ENCODE peak calls at places on chromosomes 4 and X, in eight cellular contexts. A is ACHN, B is GM19239, W is AG20443, Z is kidney epithelial cell, T is skeletal muscle cell, G is suprapubic skin, N is natural killer cell. U is an unnamed sample.

GRCh38 chrX:53340852-53341645 is 59.7 kb upstream of the IQSEC2 start:
- DNase-seq in B (no peak), G (no peak), T (no peak), N (no peak), Z (no peak), A (no peak), W (no peak), U (no peak)

GRCh38 chr4:168631241-168632151 is 134.6 kb downstream of the PALLD start:
- DNase-seq in N (no peak), A (peak), Z (no peak), G (peak), W (peak), B (no peak), T (peak), U (peak)

GRCh38 chr4:5715357-5715756 is 4.4 kb downstream of the EVC start:
- DNase-seq in T (no peak), N (no peak), B (no peak), A (no peak), G (no peak), Z (no peak), W (no peak), U (no peak)

GRCh38 chr4:68606240-68606639 is 30.1 kb upstream of the UGT2B17 start:
- DNase-seq in T (no peak), Z (no peak), G (no peak), N (no peak), A (no peak), B (no peak), W (no peak), U (no peak)

GRCh38 chrX:121641560-121641959 is 594.1 kb downstream of the GLUD2 start:
- DNase-seq in W (peak), Z (no peak), G (no peak), B (no peak), T (peak), A (peak), N (no peak), U (no peak)

GRCh38 chr4:145320269-145320668 is 139.9 kb upstream of the OTUD4 start:
- DNase-seq in B (no peak), G (no peak), A (no peak), W (peak), N (no peak), T (no peak), Z (no peak), U (no peak)

GRCh38 chr4:158015241-158015640 is 157.6 kb downstream of the GASK1B start:
- DNase-seq in N (no peak), G (no peak), B (no peak), A (peak), T (no peak), W (peak), Z (no peak), U (no peak)

GRCh38 chrX:3160771-3161170 is 119.5 kb downstream of the ARSF start:
- DNase-seq in W (no peak), G (no peak), Z (no peak), N (no peak), A (no peak), T (no peak), B (no peak), U (no peak)

GRCh38 chr4:177008071-177008835 is 215.5 kb upstream of the VEGFC start:
- DNase-seq in G (no peak), Z (no peak), W (no peak), T (no peak), B (no peak), A (no peak), N (no peak), U (no peak)

GRCh38 chrX:101550825-101551767 is 749 bp downstream of the ARMCX1 start:
- DNase-seq in W (peak), N (no peak), B (no peak), A (peak), Z (no peak), G (peak), T (peak), U (no peak)

GRCh38 chr4:26082565-26082964 is 168.5 kb downstream of the SMIM20 start:
- DNase-seq in W (no peak), T (no peak), Z (no peak), G (no peak), B (no peak), A (no peak), N (no peak), U (no peak)

GRCh38 chr4:40350627-40351227 is 15.6 kb downstream of the CHRNA9 start:
- DNase-seq in B (no peak), Z (no peak), T (no peak), N (no peak), W (no peak), G (no peak), A (no peak), U (no peak)

GRCh38 chrX:3713937-3714434 is 537 bp upstream of the PRKX start:
- DNase-seq in W (no peak), B (no peak), G (no peak), A (no peak), Z (no peak), N (no peak), T (no peak), U (no peak)

GRCh38 chrX:51641421-51642021 is 22.8 kb upstream of the CENPVL3 start:
- DNase-seq in T (peak), A (peak), W (peak), Z (peak), N (no peak), B (no peak), G (no peak), U (no peak)

GRCh38 chrX:80879916-80880315 is 70.2 kb upstream of the BRWD3 start:
- DNase-seq in Z (no peak), T (no peak), W (no peak), N (no peak), G (no peak), A (no peak), B (no peak), U (no peak)

GRCh38 chr4:176508780-176509331 is 189.1 kb downstream of the SPCS3 start:
- DNase-seq in Z (no peak), B (no peak), A (no peak), T (no peak), N (no peak), G (no peak), W (no peak), U (no peak)

GRCh38 chr4:23305026-23305425 is 584.8 kb downstream of the PPARGC1A start:
- DNase-seq in G (no peak), Z (no peak), N (no peak), W (no peak), B (no peak), A (peak), T (no peak), U (no peak)

GRCh38 chrX:56564921-56565861 is 1.8 kb downstream of the UBQLN2 start:
- DNase-seq in Z (no peak), N (no peak), A (no peak), T (no peak), G (no peak), B (no peak), W (peak), U (no peak)

GRCh38 chr4:123599061-123599919 is 202.7 kb downstream of the SPRY1 start:
- DNase-seq in A (no peak), T (peak), Z (no peak), N (no peak), W (peak), B (no peak), G (no peak), U (no peak)

GRCh38 chr4:54930226-54930625 is 195.2 kb downstream of the KDR start:
- DNase-seq in W (peak), B (no peak), T (peak), Z (peak), N (no peak), A (no peak), G (no peak), U (no peak)

GRCh38 chr4:178577933-178578332 is 1135.7 kb upstream of the AGA start:
- DNase-seq in W (no peak), A (peak), B (no peak), T (no peak), N (no peak), Z (no peak), G (no peak), U (no peak)

GRCh38 chr4:1172228-1172851 is at the start of gene SPON2:
- DNase-seq in W (peak), T (no peak), G (peak), Z (no peak), B (no peak), N (peak), A (no peak), U (no peak)